ENCODE peak calls at places on chromosomes 1 and 21, in five cellular contexts. M is head of caudate nucleus, U is fibroblast of the conjunctiva, C is left ventricle myocardium superior, L is NCI-H748 treated with DMSO at 0.1 percent for 48 hours. V is an unnamed sample.

GRCh38 chr1:92808353-92808752 is 23.4 kb upstream of the EVI5 start:
- DNase-seq in M (no peak), U (no peak), C (no peak), L (no peak), V (no peak)

GRCh38 chr1:214540324-214540723 is 11.1 kb downstream of the PTPN14 start:
- DNase-seq in M (no peak), U (no peak), C (no peak), L (no peak), V (no peak)

GRCh38 chr1:151887028-151887427 is 22.3 kb downstream of the THEM4 start:
- DNase-seq in M (no peak), U (peak), C (no peak), L (no peak), V (peak)

GRCh38 chr1:31811605-31812004 is 4.2 kb downstream of the SPOCD1 start:
- DNase-seq in M (peak), U (no peak), C (no peak), L (peak), V (peak)

GRCh38 chr1:20935717-20936116 is 148.6 kb upstream of the HP1BP3 start:
- DNase-seq in M (no peak), U (no peak), C (no peak), L (no peak), V (no peak)

GRCh38 chr1:33388989-33389771 is 41.7 kb downstream of the PHC2 start:
- DNase-seq in M (peak), U (peak), C (peak), L (no peak), V (peak)

GRCh38 chr1:211036701-211037494 is 97.0 kb downstream of the KCNH1 start:
- DNase-seq in M (peak), U (peak), C (no peak), L (no peak), V (peak)

GRCh38 chr21:37193006-37193405 is 74.1 kb downstream of the VPS26C start:
- DNase-seq in M (no peak), U (no peak), C (no peak), L (no peak), V (no peak)

GRCh38 chr1:41473738-41474362 is 10.6 kb downstream of the EDN2 start:
- DNase-seq in M (no peak), U (no peak), C (no peak), L (no peak), V (no peak)

GRCh38 chr1:234586304-234586703 is 23.7 kb downstream of the IRF2BP2 start:
- DNase-seq in M (no peak), U (no peak), C (no peak), L (no peak), V (no peak)

GRCh38 chr1:38039386-38039933 is 7.1 kb downstream of the POU3F1 start:
- DNase-seq in M (no peak), U (no peak), C (no peak), L (no peak), V (no peak)

GRCh38 chr1:47021070-47021469 is 2.4 kb upstream of the CYP4X1 start:
- DNase-seq in M (no peak), U (no peak), C (no peak), L (no peak), V (no peak)

GRCh38 chr1:54380285-54380882 is 25.8 kb downstream of the SSBP3 start:
- DNase-seq in M (no peak), U (no peak), C (no peak), L (no peak), V (no peak)

GRCh38 chr1:116506132-116507004 is 64.5 kb downstream of the CD58 start:
- DNase-seq in M (no peak), U (no peak), C (no peak), L (no peak), V (no peak)

GRCh38 chr1:9688599-9688998 is 37.1 kb downstream of the PIK3CD start:
- DNase-seq in M (no peak), U (no peak), C (no peak), L (no peak), V (no peak)

GRCh38 chr1:159916240-159917051 is 8.9 kb downstream of the TAGLN2 start:
- DNase-seq in M (no peak), U (no peak), C (no peak), L (no peak), V (no peak)

GRCh38 chr1:87180682-87181081 is 148.0 kb upstream of the LMO4 start:
- DNase-seq in M (no peak), U (no peak), C (peak), L (no peak), V (no peak)

GRCh38 chr1:162055062-162055461 is 14.4 kb upstream of the NOS1AP start:
- DNase-seq in M (no peak), U (peak), C (no peak), L (no peak), V (no peak)

GRCh38 chr1:21909787-21910503 is 27.2 kb downstream of the HSPG2 start:
- DNase-seq in M (no peak), U (no peak), C (peak), L (no peak), V (no peak)

GRCh38 chr1:246450485-246451251 is 56.4 kb downstream of the SMYD3 start:
- DNase-seq in M (no peak), U (peak), C (no peak), L (peak), V (no peak)

V was measured in AG09319.